ENCODE peak calls at places on chromosomes 16 and 17, in five cellular contexts. L is GM12878, N is H1, D is HepG2, P is SK-N-SH. K is an unnamed sample.

GRCh38 chr16:83882118-83882879 is 16.6 kb upstream of the MLYCD start:
- DNase-seq in L (no peak), N (no peak), D (no peak), P (no peak), K (peak)

GRCh38 chr17:42116705-42117396 is 4.3 kb downstream of the KAT2A start:
- DNase-seq in L (no peak), N (peak), D (peak), P (peak), K (peak)

GRCh38 chr17:17118399-17118798 is 76.1 kb downstream of the MPRIP start:
- DNase-seq in L (no peak), N (no peak), D (peak), P (no peak), K (no peak)

GRCh38 chr16:57358527-57359095 is at the start of gene CCL22:
- DNase-seq in L (peak), N (no peak), D (no peak), P (no peak), K (no peak)

GRCh38 chr17:69743091-69743490 is 328.6 kb downstream of the MAP2K6 start:
- DNase-seq in L (no peak), N (no peak), D (no peak), P (no peak), K (no peak)

GRCh38 chr17:34365340-34365739 is 2.3 kb upstream of the CCL1 start:
- DNase-seq in L (no peak), N (no peak), D (no peak), P (no peak), K (no peak)

GRCh38 chr17:44758414-44759095 is at the start of gene ADAM11:
- DNase-seq in L (no peak), N (peak), D (no peak), P (peak), K (peak)

GRCh38 chr17:29376667-29377268 is 13.4 kb upstream of the TAOK1 start:
- DNase-seq in L (no peak), N (no peak), D (no peak), P (no peak), K (no peak)

GRCh38 chr17:12667299-12667958 is 1.7 kb downstream of the MYOCD start:
- DNase-seq in L (no peak), N (peak), D (peak), P (peak), K (peak)

GRCh38 chr16:86531193-86531550 is 20.8 kb downstream of the FOXF1 start:
- DNase-seq in L (no peak), N (no peak), D (no peak), P (no peak), K (no peak)
- TF ChIP-seq JUND in L (no peak), N (no peak), D (no peak), P (no peak), K (no peak)

GRCh38 chr17:38874505-38875419 is 4.9 kb downstream of the LASP1 start:
- DNase-seq in L (no peak), N (no peak), D (no peak), P (no peak), K (no peak)

GRCh38 chr17:38873646-38874380 is 4.0 kb downstream of the LASP1 start:
- DNase-seq in L (no peak), N (no peak), D (no peak), P (no peak), K (peak)

GRCh38 chr17:38872671-38873385 is 3.0 kb downstream of the LASP1 start:
- DNase-seq in L (no peak), N (no peak), D (peak), P (no peak), K (no peak)

GRCh38 chr17:38877130-38877851 is 7.4 kb downstream of the LASP1 start:
- DNase-seq in L (no peak), N (no peak), D (no peak), P (no peak), K (no peak)

GRCh38 chr17:38875477-38876080 is 5.7 kb downstream of the LASP1 start:
- DNase-seq in L (no peak), N (no peak), D (no peak), P (no peak), K (peak)
- TF ChIP-seq JUND in L (no peak), N (no peak), D (no peak), P (no peak), K (no peak)

GRCh38 chr17:62671553-62671952 is 44.1 kb downstream of the MRC2 start:
- DNase-seq in L (no peak), N (no peak), D (peak), P (peak), K (no peak)
- TF ChIP-seq JUND in L (no peak), N (no peak), D (no peak), P (no peak), K (no peak)

DNA sequence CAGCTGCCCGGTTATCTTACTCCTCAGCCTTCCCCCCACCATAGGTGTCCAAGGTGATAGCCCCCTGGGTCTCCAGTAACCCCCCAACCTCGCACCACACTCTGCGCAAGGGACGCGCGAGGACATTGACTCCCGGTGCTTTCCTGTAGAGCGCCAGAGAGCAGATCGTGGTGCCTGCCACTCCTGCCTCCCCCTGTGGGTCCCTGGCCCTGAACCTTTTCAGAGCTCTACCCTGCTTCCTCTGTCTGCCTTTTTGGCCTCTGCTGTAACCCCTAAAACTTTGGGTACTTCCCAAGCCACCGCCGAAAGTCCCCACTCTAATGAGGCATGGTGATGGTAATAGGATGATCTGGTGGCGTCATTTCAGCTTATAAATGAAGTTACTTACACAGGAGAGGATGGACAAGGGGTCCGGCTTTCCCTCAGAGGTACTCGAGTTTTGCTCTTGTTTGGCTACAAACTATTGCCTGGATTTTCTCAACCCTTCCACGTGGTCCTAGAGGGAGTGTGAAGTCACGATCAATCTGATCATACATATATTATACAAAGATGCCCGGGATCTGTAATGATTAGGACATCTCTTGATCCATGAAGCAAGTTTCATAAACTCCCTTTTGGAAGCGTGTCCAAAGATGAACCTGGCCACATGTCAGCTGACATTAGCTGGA is 2.1 kb upstream of the CDH11 start:
- DNase-seq in L (no peak), N (no peak), D (no peak), P (no peak), K (no peak)
- TF ChIP-seq JUND in L (no peak), N (no peak), D (no peak), P (no peak), K (no peak)

DNA sequence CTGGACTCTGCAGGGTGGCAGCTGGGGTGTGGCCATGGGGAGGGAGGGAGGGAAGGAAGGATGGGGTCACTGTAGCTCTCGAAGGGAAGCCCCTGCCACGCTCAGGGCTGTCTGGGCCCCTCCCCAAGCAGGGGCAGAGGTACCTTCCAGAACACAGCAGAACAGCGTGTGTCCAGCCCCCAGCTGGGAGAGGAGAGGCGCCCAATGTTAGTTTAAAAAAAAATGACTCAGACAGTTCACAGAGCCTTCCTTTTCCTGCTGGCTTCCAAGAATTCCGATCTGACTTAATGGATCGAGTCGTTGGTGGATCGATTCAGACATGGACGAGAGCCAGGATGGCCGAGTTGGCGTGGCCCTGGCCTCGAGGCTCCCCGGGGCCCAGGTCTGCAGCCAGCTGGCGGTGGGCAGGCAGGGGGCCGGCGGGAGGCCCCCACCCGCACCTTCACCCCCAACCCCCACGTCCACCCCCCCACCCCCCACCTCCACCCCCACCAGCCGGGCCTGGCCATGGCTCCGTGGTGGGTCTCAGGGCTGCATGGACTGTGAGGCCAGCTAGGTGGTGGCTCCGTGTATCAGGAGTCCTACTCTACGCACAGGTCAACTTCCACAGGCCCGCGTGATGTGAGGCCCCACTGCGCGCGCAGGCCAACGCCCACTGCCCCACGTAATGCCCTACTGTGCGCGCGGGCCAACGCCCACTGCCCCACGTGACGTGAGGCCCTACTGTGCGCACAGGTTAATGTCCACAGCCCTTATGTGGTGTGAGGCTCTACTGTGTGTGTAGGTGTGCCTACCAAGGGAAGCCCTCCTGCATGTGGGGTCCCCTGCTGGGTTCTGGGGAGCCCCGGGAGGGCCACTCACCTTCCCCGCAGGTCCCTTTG is 21.8 kb downstream of the CACNA1H start:
- DNase-seq in L (no peak), N (no peak), D (peak), P (no peak), K (no peak)
- TF ChIP-seq JUND in L (no peak), N (no peak), D (no peak), P (no peak), K (no peak)

K was measured in T47D.